ENCODE peak calls at places on chromosomes 3 and 15, in nine cellular contexts. B is right cardiac atrium, A is left ventricle myocardium inferior, C is A549, U is OCI-LY7, X is mucosa of descending colon, J is pancreas, Q is fibroblast of lung, W is psoas muscle. P is an unnamed sample.

GRCh38 chr3:26623409-26624208 is 1.0 kb downstream of the LRRC3B start:
- DNase-seq in B (no peak), A (no peak), C (no peak), U (no peak), X (no peak), J (no peak), Q (no peak), W (no peak), P (no peak)

GRCh38 chr3:161412117-161412516 is 40.8 kb upstream of the SPTSSB start:
- DNase-seq in B (no peak), A (no peak), C (peak; percentile 65), U (no peak), X (no peak), J (no peak), Q (no peak), W (no peak), P (no peak)

GRCh38 chr3:24060055-24060454 is 115.0 kb downstream of the NR1D2 start:
- DNase-seq in B (no peak), A (no peak), C (no peak), U (no peak), X (no peak), J (no peak), Q (peak; percentile 67), W (no peak), P (no peak)

GRCh38 chr15:74793135-74794028 is 11.5 kb downstream of the CSK start:
- DNase-seq in B (peak; percentile 67), A (no peak), C (no peak), U (peak; percentile 63), X (no peak), J (no peak), Q (no peak), W (no peak), P (peak; percentile 72)

GRCh38 chr3:47149339-47149933 is 14.5 kb downstream of the SETD2 start:
- DNase-seq in B (no peak), A (no peak), C (no peak), U (peak; percentile 12), X (no peak), J (no peak), Q (no peak), W (no peak), P (no peak)

GRCh38 chr3:53009826-53010539 is 35.9 kb downstream of the SFMBT1 start:
- DNase-seq in B (no peak), A (no peak), C (no peak), U (peak; percentile 4), X (no peak), J (no peak), Q (no peak), W (no peak), P (no peak)

GRCh38 chr15:43285609-43286037 is 18.9 kb upstream of the TGM5 start:
- DNase-seq in B (no peak), A (no peak), C (peak; percentile 70), U (peak; percentile 79), X (no peak), J (peak; percentile 32), Q (peak; percentile 71), W (no peak), P (no peak)

GRCh38 chr3:12724794-12725193 is 34.3 kb downstream of the TMEM40 start:
- DNase-seq in B (no peak), A (no peak), C (peak; percentile 26), U (no peak), X (no peak), J (no peak), Q (no peak), W (no peak), P (no peak)

GRCh38 chr3:70824785-70825184 is 512.3 kb upstream of the MDFIC2 start:
- DNase-seq in B (no peak), A (no peak), C (peak; percentile 31), U (no peak), X (no peak), J (no peak), Q (peak; percentile 86), W (peak; percentile 13), P (no peak)

GRCh38 chr15:94040523-94041248 is 190.7 kb upstream of the MCTP2 start:
- DNase-seq in B (no peak), A (no peak), C (no peak), U (no peak), X (no peak), J (no peak), Q (no peak), W (no peak), P (no peak)

GRCh38 chr3:73490453-73491311 is 134.1 kb downstream of the PDZRN3 start:
- DNase-seq in B (peak; percentile 79), A (peak; percentile 47), C (no peak), U (no peak), X (no peak), J (peak; percentile 85), Q (peak; percentile 54), W (peak; percentile 23), P (no peak)

GRCh38 chr15:79337591-79337990 is 26.7 kb downstream of the TMED3 start:
- DNase-seq in B (no peak), A (no peak), C (no peak), U (no peak), X (no peak), J (no peak), Q (no peak), W (no peak), P (no peak)

GRCh38 chr15:79329186-79329611 is 18.3 kb downstream of the TMED3 start:
- DNase-seq in B (no peak), A (no peak), C (peak; percentile 57), U (no peak), X (no peak), J (no peak), Q (peak; percentile 71), W (no peak), P (no peak)

DNA sequence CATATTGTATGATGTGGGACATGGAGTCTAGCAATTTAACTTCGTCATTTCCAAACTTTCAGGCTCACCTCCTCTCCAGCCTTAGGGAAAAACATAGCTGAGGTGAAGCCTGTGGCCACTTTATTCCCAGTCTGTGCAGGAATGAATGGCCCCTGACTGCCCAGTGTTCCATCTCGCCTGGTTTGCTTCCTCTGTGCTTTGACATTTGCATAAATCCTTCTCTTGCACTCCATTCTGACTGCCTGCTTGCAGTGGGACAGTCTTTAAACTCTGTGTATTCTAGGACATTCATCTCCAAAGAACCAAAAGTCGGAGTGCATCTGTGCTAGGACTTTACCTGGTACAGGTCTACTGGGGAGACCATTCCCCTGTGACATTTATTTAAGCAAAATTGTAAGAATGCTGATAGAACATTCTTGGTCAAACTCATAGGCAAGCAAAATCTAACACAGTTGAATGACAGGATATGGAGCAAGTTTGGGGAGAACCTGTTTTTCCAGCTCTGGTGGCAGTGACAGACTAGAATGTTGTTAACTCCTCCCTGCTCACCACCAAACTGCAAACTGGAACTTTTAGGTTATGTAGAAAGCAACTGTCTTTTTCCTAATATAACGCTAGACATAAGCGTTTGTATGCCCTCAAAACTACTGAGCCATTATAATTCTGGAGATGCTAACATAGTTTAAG is 22.1 kb downstream of the TMED3 start:
- DNase-seq in B (no peak), A (no peak), C (no peak), U (no peak), X (no peak), J (peak; percentile 44), Q (no peak), W (no peak), P (no peak)
- H3K9me3 ChIP-seq in B (no peaks in the 10 kb centered on the region), A (peaks cover 7% of the 10 kb centered on the region), C (peaks cover 17% of the 10 kb centered on the region), U (no peaks in the 10 kb centered on the region), X (no peaks in the 10 kb centered on the region), J (no peaks in the 10 kb centered on the region), Q (no peaks in the 10 kb centered on the region), W (peaks cover 5% of the 10 kb centered on the region), P (no peaks in the 10 kb centered on the region)

GRCh38 chr3:20837676-20838302 is 651.8 kb upstream of the SGO1 start:
- DNase-seq in B (no peak), A (no peak), C (no peak), U (no peak), X (no peak), J (no peak), Q (no peak), W (no peak), P (no peak)

GRCh38 chr3:20846081-20846480 is 660.1 kb upstream of the SGO1 start:
- DNase-seq in B (no peak), A (no peak), C (no peak), U (no peak), X (no peak), J (no peak), Q (no peak), W (no peak), P (no peak)

GRCh38 chr3:20843037-20843436 is 657.0 kb upstream of the SGO1 start:
- DNase-seq in B (no peak), A (no peak), C (no peak), U (no peak), X (no peak), J (no peak), Q (no peak), W (no peak), P (no peak)

GRCh38 chr3:20846792-20847191 is 660.8 kb upstream of the SGO1 start:
- DNase-seq in B (no peak), A (no peak), C (no peak), U (no peak), X (no peak), J (no peak), Q (no peak), W (no peak), P (no peak)

DNA sequence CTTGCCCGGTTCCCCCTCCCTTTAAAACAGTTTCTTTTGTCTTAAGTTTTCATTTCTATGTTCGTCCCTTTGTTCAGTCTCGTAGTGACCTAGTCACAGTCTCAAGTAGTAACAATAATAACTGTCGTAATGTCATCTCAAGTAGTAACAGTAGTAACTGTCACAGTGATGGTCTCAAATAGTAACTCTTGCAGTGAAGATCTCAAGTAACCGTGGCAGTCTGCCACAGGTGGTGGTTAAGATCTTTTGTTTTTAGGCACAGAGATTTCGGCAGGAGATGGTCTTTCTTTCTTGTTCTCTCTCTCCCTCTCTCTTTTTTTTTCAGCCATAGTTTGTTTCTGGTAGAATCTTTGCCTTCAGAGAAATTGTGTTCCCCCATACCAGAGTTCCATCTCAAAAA is 656.0 kb upstream of the SGO1 start:
- DNase-seq in B (no peak), A (no peak), C (no peak), U (peak; percentile 64), X (no peak), J (no peak), Q (no peak), W (no peak), P (no peak)
- H3K9me3 ChIP-seq in B (no peaks in the 10 kb centered on the region), A (no peaks in the 10 kb centered on the region), C (no peaks in the 10 kb centered on the region), U (no peaks in the 10 kb centered on the region), X (peaks cover 29% of the 10 kb centered on the region), J (no peaks in the 10 kb centered on the region), Q (no peaks in the 10 kb centered on the region), W (no peaks in the 10 kb centered on the region), P (peaks cover 3% of the 10 kb centered on the region)

DNA sequence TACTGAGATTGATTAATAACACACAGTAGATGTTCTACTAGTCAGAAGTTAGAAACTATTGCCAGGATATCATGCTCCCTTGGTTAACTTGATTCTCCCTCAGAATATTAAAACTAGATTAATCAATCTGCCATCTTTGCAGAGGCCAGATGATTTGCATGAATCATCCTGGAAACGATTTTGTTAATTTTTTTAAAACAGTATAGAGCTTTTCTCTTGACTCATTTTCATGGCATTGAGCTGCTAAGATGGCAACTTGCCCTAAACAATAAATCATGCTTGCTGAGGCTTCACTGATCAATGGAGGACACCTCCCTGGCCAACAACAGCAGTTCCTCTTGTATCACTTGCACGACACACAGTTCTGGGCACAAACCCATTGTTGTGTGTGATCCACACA is 109.0 kb downstream of the COL6A6 start:
- DNase-seq in B (no peak), A (no peak), C (no peak), U (no peak), X (no peak), J (no peak), Q (peak; percentile 63), W (no peak), P (no peak)
- H3K9me3 ChIP-seq in B (no peaks in the 10 kb centered on the region), A (no peaks in the 10 kb centered on the region), C (no peaks in the 10 kb centered on the region), U (no peaks in the 10 kb centered on the region), X (no peaks in the 10 kb centered on the region), J (no peaks in the 10 kb centered on the region), Q (no peaks in the 10 kb centered on the region), W (no peaks in the 10 kb centered on the region), P (no peaks in the 10 kb centered on the region)

GRCh38 chr3:75768303-75769017 is 16.9 kb downstream of the ZNF717 start:
- DNase-seq in B (no peak), A (no peak), C (no peak), U (no peak), X (no peak), J (no peak), Q (no peak), W (no peak), P (no peak)
- H3K9me3 ChIP-seq in B (no peaks in the 10 kb centered on the region), A (peaks cover 66% of the 10 kb centered on the region), C (peaks cover 21% of the 10 kb centered on the region), U (no peaks in the 10 kb centered on the region), X (peaks cover 70% of the 10 kb centered on the region), J (no peaks in the 10 kb centered on the region), Q (no peaks in the 10 kb centered on the region), W (peaks cover 11% of the 10 kb centered on the region), P (peaks cover 4% of the 10 kb centered on the region)